ENCODE peak calls at places on chromosomes 16 and 17, in seven cellular contexts. E, N, F, B, H, C and K are unnamed samples.

GRCh38 chr16:47732122-47732805 is 271.1 kb downstream of the PHKB start:
- DNase-seq in E (no peak), N (no peak), F (no peak), B (peak; percentile 57), H (peak; percentile 67), C (no peak), K (no peak)

GRCh38 chr17:75542728-75543336 is 17.3 kb downstream of the LLGL2 start:
- DNase-seq in E (no peak), N (no peak), F (no peak), B (no peak), H (no peak), C (no peak), K (no peak)

GRCh38 chr17:45160505-45161287 is 979 bp upstream of the HEXIM2 start:
- DNase-seq in E (peak; percentile 76), N (no peak), F (peak; percentile 88), B (no peak), H (no peak), C (peak; percentile 81), K (no peak)

GRCh38 chr17:59842901-59843652 is 49.7 kb downstream of the TUBD1 start:
- DNase-seq in E (no peak), N (no peak), F (no peak), B (peak; percentile 98), H (peak; percentile 99), C (no peak), K (no peak)

GRCh38 chr16:70738083-70738977 is 52.5 kb upstream of the MTSS2 start:
- DNase-seq in E (peak; percentile 26), N (peak; percentile 55), F (peak; percentile 92), B (no peak), H (no peak), C (peak; percentile 81), K (no peak)

GRCh38 chr17:67377727-67378443 is 804 bp downstream of the PITPNC1 start:
- DNase-seq in E (peak; percentile 84), N (peak; percentile 71), F (peak; percentile 73), B (no peak), H (no peak), C (peak; percentile 88), K (peak; percentile 55)

GRCh38 chr17:6512552-6512951 is 43.8 kb downstream of the PITPNM3 start:
- DNase-seq in E (no peak), N (no peak), F (no peak), B (no peak), H (no peak), C (no peak), K (no peak)

GRCh38 chr17:21030375-21030774 is 12.4 kb downstream of the USP22 start:
- DNase-seq in E (no peak), N (no peak), F (no peak), B (no peak), H (no peak), C (no peak), K (no peak)

GRCh38 chr16:57754354-57755060 is 18.9 kb downstream of the KATNB1 start:
- DNase-seq in E (no peak), N (no peak), F (peak; percentile 48), B (no peak), H (no peak), C (no peak), K (no peak)

GRCh38 chr16:69133555-69133954 is 1.1 kb downstream of the UTP4 start:
- DNase-seq in E (no peak), N (no peak), F (no peak), B (no peak), H (no peak), C (no peak), K (no peak)

GRCh38 chr16:48308535-48308934 is 61.2 kb upstream of the ABCC11 start:
- DNase-seq in E (no peak), N (no peak), F (no peak), B (no peak), H (no peak), C (no peak), K (no peak)

GRCh38 chr16:31421587-31421986 is 6.6 kb downstream of the COX6A2 start:
- DNase-seq in E (no peak), N (peak; percentile 75), F (no peak), B (no peak), H (no peak), C (no peak), K (peak; percentile 60)

GRCh38 chr17:55561316-55561972 is 50.2 kb upstream of the SMIM36 start:
- DNase-seq in E (no peak), N (no peak), F (no peak), B (no peak), H (no peak), C (no peak), K (no peak)

GRCh38 chr16:87342504-87342903 is 25.3 kb upstream of the C16orf95 start:
- DNase-seq in E (no peak), N (no peak), F (no peak), B (no peak), H (no peak), C (no peak), K (no peak)

GRCh38 chr17:3593384-3593783 is 15.8 kb downstream of the TRPV1 start:
- DNase-seq in E (no peak), N (no peak), F (peak; percentile 19), B (no peak), H (no peak), C (no peak), K (no peak)

DNA sequence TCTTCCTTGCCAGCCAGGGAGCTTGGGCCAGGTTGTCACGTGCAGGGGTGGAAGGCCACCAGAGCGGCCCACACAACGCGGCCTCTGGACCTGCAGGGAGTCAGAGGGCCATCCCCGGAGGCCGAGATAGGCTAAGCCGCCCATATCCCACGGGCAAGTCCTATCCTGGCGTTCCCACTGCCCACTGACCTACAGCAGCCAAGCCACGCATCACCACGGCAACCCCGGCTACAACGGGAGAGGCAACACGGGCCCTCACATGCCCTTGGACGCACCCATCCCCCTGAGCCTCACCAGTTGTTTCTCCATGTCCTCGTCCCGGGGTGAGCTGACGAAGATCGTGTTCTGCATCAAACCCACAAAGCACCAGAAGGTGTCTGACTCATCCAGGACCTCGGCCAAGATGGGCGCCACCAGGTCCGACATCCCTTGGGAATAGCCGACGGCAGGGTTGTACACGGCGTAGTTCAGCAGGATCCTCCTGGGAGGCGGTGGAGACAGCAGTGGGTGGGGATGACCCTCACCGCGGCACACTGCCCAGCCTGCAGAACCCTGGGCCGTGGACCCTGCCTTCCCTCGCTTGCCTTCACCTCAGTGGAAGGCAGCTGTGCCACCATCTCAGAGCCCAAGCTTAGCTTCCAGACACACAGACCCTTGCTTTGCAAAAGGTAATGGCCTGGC is 88.2 kb downstream of the TBC1D16 start:
- DNase-seq in E (no peak), N (no peak), F (peak; percentile 50), B (no peak), H (no peak), C (no peak), K (no peak)
- TF ChIP-seq CTCF in E (no peak), N (no peak), F (no peak), B (no peak), H (no peak), C (no peak), K (no peak)

DNA sequence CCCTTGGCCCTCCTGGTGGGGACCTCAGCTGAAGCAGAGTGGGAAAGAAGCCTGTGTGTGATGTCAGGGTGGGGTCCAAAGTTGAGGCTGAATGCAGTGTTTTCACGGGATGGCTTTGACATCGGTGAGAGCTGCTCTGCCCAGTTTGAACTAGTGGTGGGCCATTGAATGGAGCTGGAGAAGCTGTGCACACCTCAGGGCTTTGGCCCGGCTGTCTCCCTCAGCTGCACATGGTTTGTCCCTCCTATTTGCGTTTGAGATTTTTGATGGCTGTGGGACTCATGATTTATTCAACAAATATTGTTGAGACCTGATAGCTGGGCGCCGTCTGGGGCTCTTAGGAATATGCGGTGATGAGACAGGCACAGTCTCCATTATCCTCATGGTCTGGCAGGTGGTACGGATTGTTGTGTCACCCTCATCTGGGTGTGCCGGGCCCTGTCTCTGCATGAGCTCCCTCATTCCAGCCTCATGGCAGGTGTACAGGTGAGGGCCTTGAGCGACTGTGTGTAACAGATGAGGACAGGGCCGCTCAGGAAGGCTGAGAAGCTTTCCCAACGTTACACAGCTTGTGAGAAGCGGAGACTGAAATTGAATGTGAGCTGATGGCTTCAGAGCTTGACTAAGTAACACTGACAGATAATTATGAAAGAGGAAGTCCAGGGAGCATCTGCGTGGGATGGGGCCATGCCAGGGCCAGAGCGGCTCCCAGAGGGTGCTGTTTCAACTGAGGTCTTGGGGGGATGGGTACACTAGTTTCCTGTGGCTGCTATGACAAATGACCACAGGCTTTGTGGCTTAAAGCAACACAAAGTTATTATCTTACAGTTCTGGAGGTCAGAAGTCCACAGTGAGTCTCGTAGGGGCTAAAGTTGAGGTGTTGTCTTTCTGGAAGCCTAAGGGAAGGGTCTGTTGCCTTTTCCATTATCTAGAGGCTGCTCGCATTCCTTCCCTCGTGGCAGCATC is 36.5 kb downstream of the CMIP start:
- DNase-seq in E (peak; percentile 91), N (peak; percentile 94), F (peak; percentile 75), B (no peak), H (no peak), C (peak; percentile 79), K (peak; percentile 31)
- TF ChIP-seq CTCF in E (peak; percentile 50), N (no peak), F (no peak), B (no peak), H (no peak), C (no peak), K (no peak)

DNA sequence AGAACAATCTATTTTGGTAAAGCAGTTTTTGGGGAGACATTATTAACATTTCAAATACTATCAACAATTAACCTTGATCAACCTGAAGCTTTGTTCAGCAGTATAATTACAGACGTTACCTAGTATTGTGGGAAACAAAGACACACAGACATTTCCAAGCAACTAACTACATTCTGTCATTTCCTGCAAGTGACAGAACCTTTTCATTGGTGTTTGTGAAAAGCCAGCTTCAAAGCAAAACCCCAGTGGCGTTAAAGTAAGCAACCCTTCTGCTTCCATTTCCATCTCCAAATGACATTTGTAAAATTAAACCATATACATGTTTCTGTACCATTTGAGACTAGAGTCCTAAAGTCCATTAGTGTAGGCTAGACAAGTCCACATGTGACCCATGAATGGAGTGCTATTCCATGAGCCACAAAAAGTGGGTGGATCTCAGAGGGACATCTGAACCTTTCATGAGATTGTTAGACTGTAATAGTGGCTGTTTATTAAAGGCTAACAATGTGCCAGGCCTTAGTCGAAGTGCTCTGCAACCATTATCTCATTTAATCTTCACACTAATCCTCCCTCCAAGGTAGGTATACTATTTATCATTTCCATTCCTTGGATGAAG is 101.2 kb downstream of the SSH2 start:
- DNase-seq in E (no peak), N (no peak), F (no peak), B (no peak), H (no peak), C (no peak), K (no peak)
- TF ChIP-seq CTCF in E (no peak), N (no peak), F (no peak), B (no peak), H (no peak), C (no peak), K (no peak)

DNA sequence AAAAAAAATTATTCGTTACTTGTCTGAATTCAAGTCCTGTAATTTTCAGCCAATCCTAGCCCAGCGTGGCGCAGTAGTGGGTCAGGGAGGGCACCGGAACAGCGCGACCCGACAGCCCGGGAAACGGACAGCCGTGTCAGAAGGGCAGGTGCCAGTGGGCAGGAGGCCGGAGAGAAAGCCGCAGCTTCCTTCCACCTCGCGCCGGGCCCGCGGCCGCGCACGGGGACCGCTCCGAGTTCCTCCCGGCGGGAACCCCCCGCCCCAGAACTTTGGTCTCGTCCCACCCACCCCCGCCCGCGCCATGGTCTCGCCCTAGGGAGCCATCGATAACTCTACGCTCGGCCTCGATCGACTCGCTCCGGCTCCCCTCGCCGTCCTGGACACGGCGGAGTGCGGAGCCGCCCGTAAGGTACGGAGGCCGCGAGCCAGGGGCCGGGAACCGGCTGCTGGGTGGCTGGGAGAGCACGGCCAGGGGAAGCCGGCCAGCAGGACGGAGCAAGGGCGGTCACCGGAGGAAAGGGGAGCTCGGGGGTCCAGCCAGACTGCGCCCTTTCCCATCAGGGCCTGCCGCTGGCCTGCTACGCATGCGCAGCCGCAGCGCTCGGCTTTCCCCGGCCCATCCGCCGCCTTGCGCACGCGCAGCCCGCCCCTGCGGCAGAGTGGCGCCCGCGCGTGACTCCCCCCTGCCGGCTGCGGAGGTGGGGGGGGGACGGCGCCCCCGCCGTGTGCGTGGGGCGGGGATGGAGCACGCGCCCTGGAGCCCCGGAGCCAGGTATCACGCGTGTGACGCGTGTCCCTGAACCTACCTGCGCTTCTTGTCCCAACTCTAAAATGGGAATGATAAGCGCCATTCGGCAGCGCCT is at the start of gene MLST8:
- DNase-seq in E (peak; percentile 92), N (peak; percentile 99), F (peak; percentile 95), B (no peak), H (no peak), C (peak; percentile 99), K (peak; percentile 94)
- TF ChIP-seq CTCF in E (peak; percentile 29), N (peak; percentile 9), F (peak; percentile 24), B (no peak), H (no peak), C (peak; percentile 39), K (peak; percentile 16)